ENCODE peak calls at places on chromosomes 1 and 21, in six cellular contexts. B is osteocyte, A is lower lobe of right lung, L is H1, C is IMR-90, M is endodermal cell. K is an unnamed sample.

GRCh38 chr1:231171623-231172197 is 9.9 kb downstream of the TRIM67 start:
- DNase-seq in M (no peak), A (no peak), L (no peak), B (no peak), C (no peak), K (no peak)

GRCh38 chr1:206951318-206952105 is 5.2 kb upstream of the PIGR start:
- DNase-seq in C (no peak), M (no peak), L (no peak), B (no peak), A (no peak), K (no peak)

GRCh38 chr21:15444118-15444960 is 285.4 kb upstream of the USP25 start:
- DNase-seq in A (no peak), M (peak), B (no peak), L (no peak), C (no peak), K (no peak)

GRCh38 chr1:85151446-85151845 is 49.4 kb downstream of the SYDE2 start:
- DNase-seq in A (no peak), C (no peak), B (no peak), L (no peak), M (no peak), K (no peak)

GRCh38 chr1:99181892-99182291 is 82.4 kb upstream of the PLPPR4 start:
- DNase-seq in L (no peak), C (no peak), B (no peak), M (no peak), A (no peak), K (peak)

GRCh38 chr1:11984559-11984958 is 4.3 kb downstream of the MFN2 start:
- DNase-seq in M (no peak), L (no peak), B (no peak), A (no peak), C (no peak), K (no peak)

GRCh38 chr1:3993606-3994375 is 93.7 kb upstream of the C1orf174 start:
- DNase-seq in C (no peak), B (no peak), L (no peak), A (no peak), M (no peak), K (no peak)

GRCh38 chr1:102834688-102835320 is 273.5 kb downstream of the COL11A1 start:
- DNase-seq in A (no peak), L (no peak), B (no peak), C (peak), M (no peak), K (no peak)

GRCh38 chr1:232428036-232428600 is 201.8 kb downstream of the SIPA1L2 start:
- DNase-seq in B (no peak), C (peak), L (no peak), A (no peak), M (no peak), K (peak)

GRCh38 chr1:21268281-21269239 is 21.7 kb downstream of the ECE1 start:
- DNase-seq in M (no peak), A (no peak), B (no peak), C (no peak), L (no peak), K (no peak)

GRCh38 chr1:21272540-21272939 is 17.7 kb downstream of the ECE1 start:
- DNase-seq in A (no peak), L (no peak), M (no peak), C (no peak), B (no peak), K (no peak)

GRCh38 chr1:21269461-21270085 is 20.7 kb downstream of the ECE1 start:
- DNase-seq in C (no peak), M (no peak), A (no peak), L (no peak), B (no peak), K (no peak)

GRCh38 chr1:21271550-21271949 is 18.7 kb downstream of the ECE1 start:
- DNase-seq in M (no peak), C (no peak), L (no peak), B (no peak), A (no peak), K (no peak)

DNA sequence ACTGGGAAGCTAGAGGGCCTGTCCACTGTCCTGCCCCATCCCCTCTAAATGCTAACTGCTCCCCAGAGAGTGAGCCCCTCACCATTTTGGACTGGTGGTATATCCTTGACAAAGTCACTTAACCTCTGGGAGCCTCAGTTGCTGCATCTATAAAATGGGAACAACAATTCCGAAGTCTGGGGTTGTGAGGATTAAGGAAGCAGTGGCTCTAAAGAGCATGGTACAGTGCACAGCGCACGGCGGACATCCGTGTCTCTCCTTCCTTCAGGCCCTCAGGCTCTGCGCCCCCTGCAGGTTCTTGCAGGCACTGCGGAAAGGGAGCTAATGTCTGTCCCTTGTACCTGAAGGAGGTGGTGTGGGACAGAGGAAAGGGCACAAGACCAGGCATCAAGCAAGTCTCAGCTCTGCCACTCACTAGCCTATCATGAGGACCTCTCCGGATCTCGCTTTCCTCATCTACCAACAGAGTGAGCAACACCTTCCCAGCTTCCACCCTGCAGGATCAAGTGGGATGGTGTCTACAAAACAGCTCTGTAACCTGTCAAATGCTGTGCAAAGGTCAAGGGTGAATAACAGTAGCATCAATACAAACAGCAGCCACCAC is 20.1 kb downstream of the ECE1 start:
- DNase-seq in B (no peak), C (peak), A (peak), M (peak), L (peak), K (peak)
- TF ChIP-seq CTCF in B (peak), C (peak), A (peak), M (peak), L (peak), K (peak)

DNA sequence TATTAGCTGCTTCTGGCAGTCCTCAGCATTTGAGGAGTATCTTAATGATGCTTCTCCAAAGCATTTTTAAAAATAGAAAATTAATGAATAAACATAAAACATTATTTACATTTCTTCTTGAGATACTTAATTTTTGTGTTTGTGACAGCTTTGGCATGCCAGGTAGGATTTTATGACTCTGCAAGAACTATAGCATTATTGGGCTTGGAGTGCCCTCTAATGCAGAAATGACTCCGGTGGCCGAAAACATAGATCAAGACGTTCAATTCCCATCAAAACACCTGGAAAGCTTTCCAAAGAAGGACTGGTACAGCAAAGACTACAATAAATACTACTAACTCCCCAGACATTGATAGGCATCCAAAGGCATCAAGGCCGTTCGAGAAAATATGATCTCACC is 366.4 kb upstream of the CXADR start:
- DNase-seq in L (no peak), A (no peak), B (no peak), C (no peak), M (no peak), K (no peak)
- TF ChIP-seq CTCF in L (peak), A (no peak), B (peak), C (no peak), M (peak), K (no peak)

DNA sequence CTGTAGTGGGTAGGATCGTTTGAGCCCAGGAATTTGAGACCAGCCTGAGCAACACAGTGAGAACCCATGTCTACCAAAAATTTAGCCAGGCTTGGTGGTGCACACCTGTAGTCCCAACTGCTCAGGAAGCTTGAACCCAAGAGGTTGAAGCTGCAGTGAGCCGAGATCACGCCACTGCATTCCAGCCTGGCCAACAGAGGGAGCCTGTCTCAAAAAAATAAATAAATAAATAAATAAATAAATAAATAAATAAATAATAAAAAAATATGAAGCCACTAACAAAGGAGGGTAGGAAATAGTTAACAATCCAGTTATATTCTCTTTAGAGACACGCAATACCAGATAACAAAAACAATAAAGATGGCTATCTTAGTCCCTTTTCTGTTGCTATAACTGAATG is 11.9 kb upstream of the CBR3 start:
- DNase-seq in M (no peak), A (no peak), C (no peak), L (no peak), B (no peak), K (no peak)
- TF ChIP-seq CTCF in M (peak), A (peak), C (no peak), L (peak), B (peak), K (peak)

GRCh38 chr21:25244735-25245134 is 362.5 kb downstream of the MRPL39 start:
- DNase-seq in M (no peak), A (no peak), B (no peak), L (no peak), C (no peak), K (no peak)
- TF ChIP-seq CTCF in M (no peak), A (no peak), B (no peak), L (no peak), C (no peak), K (no peak)

GRCh38 chr1:8965121-8965820 is 19.6 kb downstream of the CA6 start:
- DNase-seq in M (no peak), A (no peak), C (no peak), B (no peak), L (no peak), K (no peak)

GRCh38 chr1:8966606-8967005 is 20.9 kb downstream of the CA6 start:
- DNase-seq in L (no peak), C (no peak), A (peak), B (no peak), M (no peak), K (no peak)

GRCh38 chr1:8963940-8964339 is 18.3 kb downstream of the CA6 start:
- DNase-seq in C (no peak), B (no peak), A (no peak), L (no peak), M (no peak), K (no peak)

DNA sequence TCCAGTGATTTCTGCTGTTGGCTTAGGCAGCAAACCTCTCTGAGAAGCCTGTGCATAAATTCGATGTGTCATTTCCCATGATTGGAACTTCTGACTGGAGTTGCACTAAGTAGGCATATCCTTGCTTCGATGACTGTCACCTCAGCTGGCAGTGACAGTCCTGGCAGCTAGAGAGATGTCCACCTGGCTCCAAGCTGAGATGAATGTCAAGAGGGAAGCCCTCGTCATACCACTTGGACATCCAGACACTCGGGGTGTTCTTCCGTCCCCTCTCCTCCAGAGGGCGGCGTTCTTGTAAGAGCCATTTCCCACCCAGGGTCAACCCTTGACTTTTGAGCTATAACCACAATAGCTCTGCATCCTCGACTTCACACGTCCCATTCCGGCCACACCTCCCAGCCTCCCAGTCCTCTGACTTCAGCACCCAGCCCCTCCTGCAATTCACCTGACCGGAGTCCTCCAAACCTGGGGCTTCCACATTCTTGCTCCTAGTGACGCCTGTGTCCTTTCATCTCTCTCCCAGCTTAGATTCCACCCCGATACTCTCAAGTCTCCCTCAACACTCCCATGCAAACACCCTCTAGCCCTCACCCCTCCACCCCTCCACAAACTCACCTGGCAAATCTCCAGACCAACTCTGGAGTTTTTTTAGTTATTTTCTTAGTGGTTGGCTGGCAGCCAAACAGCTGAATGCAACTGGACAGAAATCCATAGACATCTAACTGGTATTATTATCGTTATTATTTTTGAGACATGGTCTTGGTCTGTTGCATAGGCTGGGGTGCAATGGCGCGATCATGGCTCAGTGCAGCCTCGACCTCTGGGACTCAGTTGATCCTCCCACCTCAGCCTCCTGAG is 17.4 kb downstream of the CA6 start:
- DNase-seq in M (peak), L (peak), C (no peak), B (no peak), A (peak), K (peak)
- TF ChIP-seq CTCF in M (peak), L (peak), C (peak), B (peak), A (peak), K (peak)

GRCh38 chr21:31346256-31346821 is 2.3 kb upstream of the TIAM1 start:
- DNase-seq in A (no peak), B (no peak), L (no peak), C (no peak), M (no peak), K (no peak)

GRCh38 chr21:31342328-31342727 is 1.7 kb downstream of the TIAM1 start:
- DNase-seq in C (no peak), M (no peak), L (no peak), A (no peak), B (no peak), K (no peak)

GRCh38 chr21:31340942-31341487 is 3.0 kb downstream of the TIAM1 start:
- DNase-seq in C (no peak), A (no peak), M (no peak), B (no peak), L (no peak), K (no peak)

GRCh38 chr21:31343030-31343510 is 991 bp downstream of the TIAM1 start:
- DNase-seq in L (no peak), B (no peak), C (no peak), A (no peak), M (no peak), K (no peak)

DNA sequence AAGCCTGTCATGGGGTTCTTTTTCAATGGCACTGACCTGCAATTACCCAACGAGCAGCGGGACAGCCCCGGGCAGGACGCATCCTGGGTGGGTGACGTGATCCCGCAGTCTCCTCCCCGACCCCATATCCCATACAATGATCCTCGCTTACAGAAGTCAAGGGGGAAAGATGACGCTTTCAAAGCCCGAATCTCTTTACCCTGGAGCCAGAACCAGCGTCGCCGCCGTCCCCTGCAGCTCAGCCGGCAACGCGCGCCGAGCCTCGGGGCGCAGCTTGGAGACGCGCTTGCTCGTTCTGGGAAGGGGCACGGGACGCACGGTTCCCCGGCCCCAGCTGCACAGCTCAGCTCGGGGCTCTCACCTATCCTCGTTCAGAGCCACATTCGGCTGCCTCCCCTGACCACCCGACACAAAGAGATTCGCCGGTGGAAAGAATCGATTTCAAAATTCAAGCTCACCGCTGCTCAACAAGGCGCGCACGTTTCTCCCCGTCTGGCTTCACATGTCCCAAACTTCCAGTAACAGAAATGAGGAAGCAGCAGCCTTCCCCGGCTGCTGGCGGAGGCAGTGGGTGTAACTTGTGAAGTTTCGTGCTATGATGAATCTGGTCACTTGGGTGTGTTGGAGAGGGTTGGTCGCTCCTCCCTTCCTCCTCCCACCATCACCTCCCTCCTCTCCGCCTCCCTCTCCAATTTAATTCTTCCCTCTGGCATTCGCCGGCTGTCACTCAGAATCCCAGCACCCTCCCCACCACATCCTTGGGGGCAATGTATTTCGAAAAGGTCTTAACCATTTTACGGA is at the start of gene TIAM1:
- DNase-seq in M (peak), B (no peak), L (peak), A (peak), C (peak), K (peak)
- TF ChIP-seq CTCF in M (no peak), B (no peak), L (no peak), A (no peak), C (no peak), K (no peak)

DNA sequence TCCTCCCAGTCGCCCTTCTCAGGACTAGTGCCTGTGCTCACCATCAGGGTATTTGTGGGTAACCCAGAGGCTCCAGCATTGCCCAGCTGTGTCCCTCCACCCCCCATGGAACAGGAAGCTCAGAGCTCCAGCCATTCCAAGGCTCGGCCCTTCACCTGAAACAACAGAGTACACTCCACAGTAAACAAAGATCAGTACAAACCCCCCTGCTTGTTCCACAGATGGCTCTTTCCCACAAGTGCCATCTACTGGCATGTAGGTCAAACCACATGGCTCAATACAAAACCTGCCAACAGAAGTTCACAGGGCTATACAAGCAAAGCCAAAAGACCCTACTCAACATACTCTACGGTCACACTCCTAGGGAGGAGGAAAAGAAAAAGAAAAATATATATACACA is 258.7 kb downstream of the AGBL4 start:
- DNase-seq in A (no peak), L (no peak), C (no peak), B (no peak), M (no peak), K (no peak)
- TF ChIP-seq CTCF in A (no peak), L (no peak), C (no peak), B (no peak), M (no peak), K (no peak)

GRCh38 chr1:26129778-26130177 is 18.2 kb downstream of the PDIK1L start:
- DNase-seq in A (no peak), B (peak), L (no peak), M (no peak), C (no peak), K (no peak)

GRCh38 chr1:26132825-26133167 is 21.2 kb downstream of the PDIK1L start:
- DNase-seq in A (no peak), C (no peak), L (no peak), M (no peak), B (peak), K (no peak)

GRCh38 chr1:26130695-26131094 is 19.1 kb downstream of the PDIK1L start:
- DNase-seq in C (no peak), A (no peak), L (no peak), M (no peak), B (peak), K (no peak)

GRCh38 chr1:26134466-26134865 is 22.8 kb downstream of the PDIK1L start:
- DNase-seq in M (no peak), A (no peak), B (peak), L (no peak), C (no peak), K (no peak)

DNA sequence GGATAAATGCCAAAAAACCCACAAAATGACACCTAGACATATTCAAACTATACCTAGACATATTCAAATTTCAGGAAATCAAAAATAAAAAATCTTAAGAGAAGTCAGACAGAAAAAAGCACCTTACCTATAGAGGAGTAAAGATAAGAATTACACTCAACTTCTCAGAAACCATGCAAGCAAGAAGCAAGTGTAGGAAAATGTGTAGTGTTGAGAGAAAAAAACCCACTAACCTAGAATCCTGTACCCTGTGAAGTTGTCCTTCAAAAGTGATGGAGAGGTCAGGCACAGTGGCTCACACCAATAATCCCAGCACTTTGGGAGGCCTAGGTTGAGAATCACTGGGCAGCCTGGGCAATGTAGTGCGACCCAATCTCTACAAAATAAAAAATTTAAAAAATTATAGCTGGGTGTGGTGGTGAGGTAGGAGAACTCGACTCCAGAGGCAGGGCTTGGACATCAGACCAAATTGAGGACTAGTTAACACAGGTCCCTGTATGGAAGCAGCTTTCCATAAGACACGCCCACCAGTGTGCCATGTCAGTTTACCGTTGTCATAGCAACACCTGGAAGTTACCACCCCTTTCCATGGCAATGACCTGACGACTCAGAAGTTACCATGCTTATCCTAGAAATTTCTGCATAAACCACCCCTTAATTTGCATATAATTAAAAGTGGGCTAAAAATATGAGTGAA is 20.7 kb downstream of the PDIK1L start:
- DNase-seq in M (peak), C (no peak), L (no peak), A (no peak), B (peak), K (no peak)
- TF ChIP-seq CTCF in M (no peak), C (no peak), L (no peak), A (no peak), B (no peak), K (no peak)

GRCh38 chr1:32361308-32361673 is 994 bp downstream of the FAM229A start:
- DNase-seq in M (no peak), B (no peak), C (no peak), L (no peak), A (no peak), K (no peak)

GRCh38 chr1:32362474-32363313 is at the start of the genes FAM229A and TSSK3:
- DNase-seq in C (no peak), B (no peak), A (no peak), L (no peak), M (peak), K (no peak)

GRCh38 chr1:32363713-32364112 is 1.4 kb downstream of the TSSK3 start:
- DNase-seq in A (no peak), L (no peak), C (no peak), B (no peak), M (no peak), K (no peak)

GRCh38 chr1:32364836-32365235 is 2.5 kb downstream of the TSSK3 start:
- DNase-seq in A (no peak), B (no peak), L (no peak), C (no peak), M (no peak), K (no peak)

GRCh38 chr1:32361674-32362473 is 411 bp downstream of the FAM229A start:
- DNase-seq in A (peak), C (no peak), L (no peak), B (no peak), M (peak), K (peak)
- TF ChIP-seq CTCF in A (peak), C (no peak), L (peak), B (peak), M (peak), K (peak)